ENCODE peak calls at places on chromosomes 6 and 20, in nine cellular contexts. C is CD8-positive, alpha-beta T cell; O is naive thymus-derived CD8-positive, alpha-beta T cell; W is occipital lobe; Y is stimulated activated CD4-positive, alpha-beta T cell treated with anti-CD3 and anti-CD28 coated beads, Interleukin-2, amount 100 ng/mL, for 4 hours; M is NCI-H460; B is tibial artery; Q is T-helper 2 cell; S is endothelial cell. T is an unnamed sample.

GRCh38 chr6:44235891-44236516 is 10.9 kb upstream of the HSP90AB1 start:
- DNase-seq in B (no peak), M (no peak), Y (no peak), C (no peak), S (no peak), W (no peak), Q (no peak), O (no peak), T (no peak)

GRCh38 chr6:122569372-122569771 is 40.8 kb upstream of the PKIB start:
- DNase-seq in O (no peak), C (no peak), B (no peak), M (no peak), S (no peak), Y (no peak), W (no peak), Q (no peak), T (no peak)

GRCh38 chr6:74879234-74879633 is 326.6 kb downstream of the COL12A1 start:
- DNase-seq in C (no peak), M (no peak), B (no peak), W (no peak), Q (no peak), S (no peak), Y (no peak), O (no peak), T (peak; percentile 61)

GRCh38 chr6:1872649-1873131 is 263.0 kb downstream of the FOXC1 start:
- DNase-seq in Q (no peak), O (no peak), S (no peak), M (no peak), C (no peak), W (no peak), B (no peak), Y (no peak), T (no peak)

GRCh38 chr6:166145751-166146150 is 21.9 kb downstream of the TBXT start:
- DNase-seq in S (no peak), Y (no peak), Q (no peak), M (no peak), B (no peak), C (no peak), W (no peak), O (no peak), T (no peak)

GRCh38 chr6:108862479-108863191 is 14.4 kb downstream of the ARMC2 start:
- DNase-seq in C (no peak), Q (no peak), B (peak; percentile 50), W (no peak), S (no peak), O (no peak), M (no peak), Y (no peak), T (no peak)

GRCh38 chr20:32535953-32536823 is 48.9 kb downstream of the NOL4L start:
- DNase-seq in O (peak; percentile 89), Y (peak; percentile 52), B (no peak), W (peak; percentile 43), C (peak; percentile 74), M (peak; percentile 16), Q (peak; percentile 45), S (peak; percentile 49), T (peak; percentile 59)

GRCh38 chr6:88211446-88211845 is 45.3 kb upstream of the CNR1 start:
- DNase-seq in C (no peak), S (no peak), O (no peak), Q (no peak), Y (no peak), B (no peak), W (no peak), M (no peak), T (no peak)

GRCh38 chr6:108383967-108384366 is 89.1 kb downstream of the AFG1L start:
- DNase-seq in B (no peak), S (no peak), C (no peak), Q (no peak), O (no peak), Y (no peak), M (no peak), W (no peak), T (peak; percentile 29)

GRCh38 chr6:112780498-112781096 is 433.5 kb downstream of the RFPL4B start:
- DNase-seq in O (no peak), M (peak; percentile 64), S (peak; percentile 87), Y (no peak), C (no peak), Q (no peak), B (peak; percentile 61), W (peak; percentile 43), T (peak; percentile 51)

GRCh38 chr20:36248836-36249235 is 12.6 kb downstream of the AAR2 start:
- DNase-seq in Y (no peak), W (no peak), M (no peak), C (no peak), S (no peak), O (no peak), B (no peak), Q (no peak), T (no peak)